ENCODE peak calls at places on chromosomes 6 and 20, in eight cellular contexts. V is heart left ventricle; T is left ventricle myocardium inferior; G is HL-60; C is foreskin fibroblast; O is tibial artery; M is suprapubic skin; I is CD4-positive, alpha-beta T cell. X is an unnamed sample.

GRCh38 chr20:17795449-17796095 is 95.8 kb downstream of the BANF2 start:
- DNase-seq in V (no peak), T (no peak), G (peak), C (no peak), O (no peak), M (no peak), I (no peak), X (no peak)

GRCh38 chr20:58150772-58151171 is 77.7 kb downstream of the ANKRD60 start:
- DNase-seq in V (no peak), T (no peak), G (no peak), C (no peak), O (no peak), M (no peak), I (no peak), X (peak)

GRCh38 chr20:13930246-13930645 is 60.2 kb downstream of the SEL1L2 start:
- DNase-seq in V (no peak), T (no peak), G (no peak), C (peak), O (no peak), M (no peak), I (no peak), X (peak)

GRCh38 chr6:88605271-88605670 is 358.1 kb downstream of the RNGTT start:
- DNase-seq in V (no peak), T (no peak), G (no peak), C (no peak), O (no peak), M (no peak), I (no peak), X (no peak)

GRCh38 chr6:83511901-83512681 is at the start of gene PRSS35:
- DNase-seq in V (peak), T (peak), G (peak), C (peak), O (peak), M (no peak), I (no peak), X (peak)

GRCh38 chr6:151805286-151805840 is 2.1 kb upstream of the ESR1 start:
- DNase-seq in V (no peak), T (peak), G (no peak), C (peak), O (peak), M (no peak), I (no peak), X (no peak)

GRCh38 chr20:47982574-47983360 is 197.5 kb upstream of the SULF2 start:
- DNase-seq in V (no peak), T (no peak), G (no peak), C (no peak), O (no peak), M (no peak), I (no peak), X (no peak)

GRCh38 chr20:17662333-17663039 is 19.6 kb downstream of the RRBP1 start:
- DNase-seq in V (peak), T (no peak), G (no peak), C (peak), O (peak), M (peak), I (no peak), X (no peak)

GRCh38 chr6:2848851-2849250 is 7.2 kb upstream of the SERPINB1 start:
- DNase-seq in V (no peak), T (no peak), G (no peak), C (no peak), O (no peak), M (no peak), I (peak), X (no peak)

GRCh38 chr6:9977451-9977850 is 437.4 kb downstream of the TFAP2A start:
- DNase-seq in V (no peak), T (no peak), G (no peak), C (no peak), O (no peak), M (no peak), I (no peak), X (no peak)

GRCh38 chr6:100620085-100620484 is 155.4 kb upstream of the SIM1 start:
- DNase-seq in V (no peak), T (no peak), G (no peak), C (peak), O (no peak), M (no peak), I (no peak), X (no peak)

GRCh38 chr6:6752129-6752528 is 163.6 kb downstream of the LY86 start:
- DNase-seq in V (no peak), T (no peak), G (no peak), C (peak), O (no peak), M (no peak), I (no peak), X (no peak)

GRCh38 chr6:161136655-161137054 is 137.2 kb downstream of the AGPAT4 start:
- DNase-seq in V (no peak), T (no peak), G (no peak), C (no peak), O (no peak), M (no peak), I (no peak), X (no peak)

GRCh38 chr20:51802170-51802745 is at the start of gene SALL4:
- DNase-seq in V (no peak), T (no peak), G (no peak), C (no peak), O (no peak), M (no peak), I (no peak), X (peak)

GRCh38 chr6:136699358-136699757 is 92.9 kb downstream of the MAP3K5 start:
- DNase-seq in V (no peak), T (no peak), G (no peak), C (no peak), O (no peak), M (no peak), I (no peak), X (no peak)

GRCh38 chr6:136706431-136706830 is 85.8 kb downstream of the MAP3K5 start:
- DNase-seq in V (no peak), T (no peak), G (no peak), C (no peak), O (no peak), M (no peak), I (no peak), X (no peak)

GRCh38 chr6:136701011-136701410 is 91.3 kb downstream of the MAP3K5 start:
- DNase-seq in V (no peak), T (no peak), G (no peak), C (no peak), O (no peak), M (no peak), I (no peak), X (no peak)

GRCh38 chr6:136703331-136703846 is 88.9 kb downstream of the MAP3K5 start:
- DNase-seq in V (no peak), T (no peak), G (no peak), C (no peak), O (no peak), M (no peak), I (no peak), X (no peak)
- TF ChIP-seq CTCF in V (no peak), T (no peak), G (no peak), C (no peak), O (no peak), M (no peak), I (no peak), X (no peak)

GRCh38 chr6:345747-346388 is 45.7 kb upstream of the IRF4 start:
- DNase-seq in V (no peak), T (no peak), G (no peak), C (peak), O (no peak), M (no peak), I (no peak), X (no peak)

GRCh38 chr6:347951-348859 is 43.3 kb upstream of the IRF4 start:
- DNase-seq in V (no peak), T (peak), G (no peak), C (no peak), O (no peak), M (no peak), I (no peak), X (no peak)

GRCh38 chr6:346389-347030 is 45.0 kb upstream of the IRF4 start:
- DNase-seq in V (no peak), T (no peak), G (no peak), C (peak), O (no peak), M (no peak), I (no peak), X (no peak)

GRCh38 chr6:348860-349396 is 42.6 kb upstream of the IRF4 start:
- DNase-seq in V (no peak), T (no peak), G (no peak), C (no peak), O (no peak), M (no peak), I (no peak), X (no peak)

DNA sequence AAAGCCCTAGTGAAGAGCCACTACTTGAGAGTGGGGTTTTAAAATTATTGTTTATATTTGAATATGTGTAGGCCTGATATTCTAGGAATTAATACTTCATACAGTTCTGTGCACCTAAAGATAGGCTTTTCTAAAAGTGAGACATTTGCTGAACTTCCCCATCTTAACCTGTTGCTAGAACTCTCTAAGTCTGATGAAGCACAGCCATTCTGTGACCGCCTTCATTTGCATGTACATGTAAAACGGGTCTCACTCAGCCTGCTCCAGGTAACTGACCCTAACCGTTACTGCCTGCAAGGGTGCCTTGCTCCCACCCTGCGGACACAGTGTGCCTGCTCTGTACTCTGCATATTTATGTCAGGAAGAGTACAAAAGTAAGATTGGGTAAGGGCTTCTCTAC is 44.3 kb upstream of the IRF4 start:
- DNase-seq in V (no peak), T (no peak), G (no peak), C (no peak), O (no peak), M (no peak), I (no peak), X (no peak)
- TF ChIP-seq CTCF in V (no peak), T (no peak), G (no peak), C (no peak), O (no peak), M (no peak), I (no peak), X (no peak)

DNA sequence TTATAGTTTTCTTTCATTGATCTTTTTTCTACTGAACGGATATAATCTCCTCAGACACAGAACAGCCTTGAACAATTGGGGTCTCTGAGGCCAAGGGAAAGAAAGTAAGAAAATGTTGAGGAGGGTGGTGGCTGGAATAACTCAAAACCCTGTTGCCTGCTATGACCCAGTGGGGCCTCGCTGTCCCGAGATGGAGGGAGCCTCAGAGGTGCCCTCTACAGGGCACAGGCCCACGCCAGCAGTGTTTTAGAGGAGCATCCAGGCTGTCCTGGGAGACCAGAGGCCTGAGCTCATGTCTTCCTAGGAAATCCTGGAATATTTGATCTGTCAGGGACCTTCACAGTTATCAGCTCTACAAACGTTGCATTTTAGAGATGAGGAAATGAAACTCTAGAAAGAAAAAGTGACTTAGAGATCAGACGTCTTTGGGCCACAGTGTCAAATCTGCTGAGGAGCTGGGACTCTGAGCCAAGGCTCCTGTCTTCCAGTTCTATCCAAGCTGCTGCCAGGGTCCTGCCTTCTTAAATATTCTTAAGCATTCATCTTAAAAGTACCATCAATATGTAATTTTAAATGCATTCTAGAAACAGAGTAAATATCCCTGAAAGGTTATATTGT is 26.3 kb downstream of the ALDH5A1 start:
- DNase-seq in V (peak), T (peak), G (peak), C (peak), O (peak), M (no peak), I (peak), X (peak)
- TF ChIP-seq CTCF in V (peak), T (peak), G (peak), C (peak), O (peak), M (peak), I (peak), X (peak)

DNA sequence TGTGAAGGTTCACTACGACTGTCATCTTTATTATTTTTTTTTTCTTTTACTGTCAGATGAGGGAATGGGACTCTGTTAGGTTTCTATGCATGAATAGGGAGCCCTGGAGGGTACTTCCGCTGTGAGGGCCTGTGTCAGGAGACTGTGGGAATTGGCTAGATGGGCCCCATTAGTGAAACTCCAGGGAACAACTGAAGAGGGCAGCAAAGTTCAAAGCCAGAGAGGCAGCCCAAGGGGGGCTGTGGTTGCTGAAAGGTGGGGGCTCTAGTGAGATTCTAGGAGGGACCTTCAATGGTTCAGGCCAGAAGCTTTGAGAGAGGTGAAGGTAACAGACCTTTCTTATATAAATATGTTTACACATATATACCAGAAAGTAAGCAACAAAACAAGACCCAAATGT is 13.2 kb upstream of the EPB41L1 start:
- DNase-seq in V (no peak), T (no peak), G (no peak), C (no peak), O (no peak), M (no peak), I (no peak), X (no peak)
- TF ChIP-seq CTCF in V (no peak), T (no peak), G (no peak), C (no peak), O (no peak), M (no peak), I (no peak), X (no peak)

GRCh38 chr6:80425089-80425823 is 318.8 kb downstream of the BCKDHB start:
- DNase-seq in V (no peak), T (no peak), G (no peak), C (peak), O (no peak), M (no peak), I (no peak), X (no peak)
- TF ChIP-seq CTCF in V (no peak), T (no peak), G (no peak), C (no peak), O (no peak), M (no peak), I (no peak), X (no peak)